ENCODE peak calls at places on chromosomes 12 and 14, in ten cellular contexts. One of them, this sample, is unnamed.
A peak's percentile ranks its signal among the peaks of the same experiment; 100 is the strongest.

GRCh38 chr12:29226621-29227020 is 77.5 kb downstream of the FAR2 start:
- DNase-seq in PC-9: no peak
- DNase-seq in kidney tubule cell: no peak
- DNase-seq in globus pallidus: no peak
- DNase-seq in neural crest cell: no peak
- DNase-seq in type B pancreatic cell: no peak
- DNase-seq in iPS-NIHi11: no peak
- DNase-seq in NCI-H460: no peak
- DNase-seq in NCI-H2029 treated with DMSO at 0.1 percent for 48 hours: no peak
- DNase-seq in PC-3: peak; percentile 44
- DNase-seq in this sample: no peak

GRCh38 chr14:91509878-91510170 is 286 bp downstream of the PPP4R3A start:
- DNase-seq in PC-9: no peak
- DNase-seq in kidney tubule cell: no peak
- DNase-seq in globus pallidus: peak; percentile 26
- DNase-seq in neural crest cell: no peak
- DNase-seq in type B pancreatic cell: no peak
- DNase-seq in iPS-NIHi11: no peak
- DNase-seq in NCI-H460: no peak
- DNase-seq in NCI-H2029 treated with DMSO at 0.1 percent for 48 hours: no peak
- DNase-seq in PC-3: no peak
- DNase-seq in this sample: no peak

GRCh38 chr12:22042981-22043669 is 2.9 kb upstream of the CMAS start:
- DNase-seq in PC-9: peak; percentile 12
- DNase-seq in kidney tubule cell: no peak
- DNase-seq in globus pallidus: no peak
- DNase-seq in neural crest cell: no peak
- DNase-seq in type B pancreatic cell: no peak
- DNase-seq in iPS-NIHi11: no peak
- DNase-seq in NCI-H460: no peak
- DNase-seq in NCI-H2029 treated with DMSO at 0.1 percent for 48 hours: no peak
- DNase-seq in PC-3: peak; percentile 68
- DNase-seq in this sample: no peak

GRCh38 chr12:53325539-53326061 is 4.2 kb upstream of the AAAS start:
- DNase-seq in PC-9: no peak
- DNase-seq in kidney tubule cell: no peak
- DNase-seq in globus pallidus: peak; percentile 94
- DNase-seq in neural crest cell: peak; percentile 44
- DNase-seq in type B pancreatic cell: no peak
- DNase-seq in iPS-NIHi11: peak; percentile 77
- DNase-seq in NCI-H460: no peak
- DNase-seq in NCI-H2029 treated with DMSO at 0.1 percent for 48 hours: no peak
- DNase-seq in PC-3: no peak
- DNase-seq in this sample: no peak

GRCh38 chr14:67241416-67242362 is at the start of gene PALS1:
- DNase-seq in PC-9: no peak
- DNase-seq in kidney tubule cell: peak; percentile 88
- DNase-seq in globus pallidus: peak; percentile 64
- DNase-seq in neural crest cell: peak; percentile 74
- DNase-seq in type B pancreatic cell: no peak
- DNase-seq in iPS-NIHi11: peak; percentile 75
- DNase-seq in NCI-H460: peak; percentile 59
- DNase-seq in NCI-H2029 treated with DMSO at 0.1 percent for 48 hours: no peak
- DNase-seq in PC-3: peak; percentile 81
- DNase-seq in this sample: peak; percentile 77

GRCh38 chr12:127008758-127009403 is 1258.1 kb upstream of the TMEM132C start:
- DNase-seq in PC-9: no peak
- DNase-seq in kidney tubule cell: no peak
- DNase-seq in globus pallidus: no peak
- DNase-seq in neural crest cell: no peak
- DNase-seq in type B pancreatic cell: no peak
- DNase-seq in iPS-NIHi11: no peak
- DNase-seq in NCI-H460: no peak
- DNase-seq in NCI-H2029 treated with DMSO at 0.1 percent for 48 hours: no peak
- DNase-seq in PC-3: no peak
- DNase-seq in this sample: no peak

GRCh38 chr12:24505366-24506025 is 443.4 kb downstream of the BCAT1 start:
- DNase-seq in PC-9: no peak
- DNase-seq in kidney tubule cell: no peak
- DNase-seq in globus pallidus: no peak
- DNase-seq in neural crest cell: no peak
- DNase-seq in type B pancreatic cell: no peak
- DNase-seq in iPS-NIHi11: no peak
- DNase-seq in NCI-H460: no peak
- DNase-seq in NCI-H2029 treated with DMSO at 0.1 percent for 48 hours: no peak
- DNase-seq in PC-3: no peak
- DNase-seq in this sample: no peak

GRCh38 chr14:86604546-86604945 is 1074.6 kb downstream of the FLRT2 start:
- DNase-seq in PC-9: no peak
- DNase-seq in kidney tubule cell: peak; percentile 11
- DNase-seq in globus pallidus: no peak
- DNase-seq in neural crest cell: no peak
- DNase-seq in type B pancreatic cell: no peak
- DNase-seq in iPS-NIHi11: no peak
- DNase-seq in NCI-H460: no peak
- DNase-seq in NCI-H2029 treated with DMSO at 0.1 percent for 48 hours: no peak
- DNase-seq in PC-3: no peak
- DNase-seq in this sample: no peak

GRCh38 chr12:295132-295531 is 32.5 kb upstream of the SLC6A13 start:
- DNase-seq in PC-9: no peak
- DNase-seq in kidney tubule cell: no peak
- DNase-seq in globus pallidus: no peak
- DNase-seq in neural crest cell: no peak
- DNase-seq in type B pancreatic cell: no peak
- DNase-seq in iPS-NIHi11: no peak
- DNase-seq in NCI-H460: no peak
- DNase-seq in NCI-H2029 treated with DMSO at 0.1 percent for 48 hours: no peak
- DNase-seq in PC-3: no peak
- DNase-seq in this sample: no peak

GRCh38 chr12:69834566-69834965 is 9.5 kb downstream of the MYRFL start:
- DNase-seq in PC-9: no peak
- DNase-seq in kidney tubule cell: no peak
- DNase-seq in globus pallidus: no peak
- DNase-seq in neural crest cell: no peak
- DNase-seq in type B pancreatic cell: no peak
- DNase-seq in iPS-NIHi11: no peak
- DNase-seq in NCI-H460: no peak
- DNase-seq in NCI-H2029 treated with DMSO at 0.1 percent for 48 hours: no peak
- DNase-seq in PC-3: no peak
- DNase-seq in this sample: no peak

GRCh38 chr12:116161588-116161987 is 115.9 kb downstream of the MED13L start:
- DNase-seq in PC-9: no peak
- DNase-seq in kidney tubule cell: no peak
- DNase-seq in globus pallidus: no peak
- DNase-seq in neural crest cell: no peak
- DNase-seq in type B pancreatic cell: no peak
- DNase-seq in iPS-NIHi11: no peak
- DNase-seq in NCI-H460: no peak
- DNase-seq in NCI-H2029 treated with DMSO at 0.1 percent for 48 hours: no peak
- DNase-seq in PC-3: peak; percentile 90
- DNase-seq in this sample: no peak

GRCh38 chr12:14148489-14149240 is 167.3 kb upstream of the GRIN2B start:
- DNase-seq in PC-9: no peak
- DNase-seq in kidney tubule cell: no peak
- DNase-seq in globus pallidus: no peak
- DNase-seq in neural crest cell: no peak
- DNase-seq in type B pancreatic cell: no peak
- DNase-seq in iPS-NIHi11: no peak
- DNase-seq in NCI-H460: no peak
- DNase-seq in NCI-H2029 treated with DMSO at 0.1 percent for 48 hours: no peak
- DNase-seq in PC-3: no peak
- DNase-seq in this sample: no peak

GRCh38 chr14:64993263-64993662 is 6.6 kb downstream of the FNTB start:
- DNase-seq in PC-9: no peak
- DNase-seq in kidney tubule cell: no peak
- DNase-seq in globus pallidus: no peak
- DNase-seq in neural crest cell: no peak
- DNase-seq in type B pancreatic cell: no peak
- DNase-seq in iPS-NIHi11: no peak
- DNase-seq in NCI-H460: no peak
- DNase-seq in NCI-H2029 treated with DMSO at 0.1 percent for 48 hours: no peak
- DNase-seq in PC-3: no peak
- DNase-seq in this sample: no peak

GRCh38 chr12:6377667-6377994 is 2.3 kb upstream of the SCNN1A start:
- DNase-seq in PC-9: peak; percentile 92
- DNase-seq in kidney tubule cell: peak; percentile 52
- DNase-seq in globus pallidus: no peak
- DNase-seq in neural crest cell: no peak
- DNase-seq in type B pancreatic cell: no peak
- DNase-seq in iPS-NIHi11: no peak
- DNase-seq in NCI-H460: no peak
- DNase-seq in NCI-H2029 treated with DMSO at 0.1 percent for 48 hours: no peak
- DNase-seq in PC-3: no peak
- DNase-seq in this sample: no peak

GRCh38 chr12:96719671-96720362 is 187.2 kb upstream of the NEDD1 start:
- DNase-seq in PC-9: no peak
- DNase-seq in kidney tubule cell: peak; percentile 34
- DNase-seq in globus pallidus: peak; percentile 14
- DNase-seq in neural crest cell: no peak
- DNase-seq in type B pancreatic cell: no peak
- DNase-seq in iPS-NIHi11: no peak
- DNase-seq in NCI-H460: peak; percentile 30
- DNase-seq in NCI-H2029 treated with DMSO at 0.1 percent for 48 hours: peak; percentile 85
- DNase-seq in PC-3: peak; percentile 63
- DNase-seq in this sample: no peak

GRCh38 chr14:88352299-88353097 is 29.4 kb upstream of the KCNK10 start:
- DNase-seq in PC-9: no peak
- DNase-seq in kidney tubule cell: no peak
- DNase-seq in globus pallidus: peak; percentile 87
- DNase-seq in neural crest cell: no peak
- DNase-seq in type B pancreatic cell: no peak
- DNase-seq in iPS-NIHi11: no peak
- DNase-seq in NCI-H460: peak; percentile 15
- DNase-seq in NCI-H2029 treated with DMSO at 0.1 percent for 48 hours: peak; percentile 84
- DNase-seq in PC-3: peak; percentile 81
- DNase-seq in this sample: no peak